ENCODE peak calls at places on chromosomes 6 and 20, in four cellular contexts. H, N, J and B are unnamed samples. For H4K20me1, the result is how much of the 10 kb centered on the place peaks cover.

GRCh38 chr6:81215092-81215432 is 537.4 kb downstream of the TENT5A start:
- DNase-seq in N (no peak), J (no peak), H (no peak), B (no peak)

GRCh38 chr6:55293116-55293515 is 34.2 kb upstream of the GFRAL start:
- DNase-seq in J (peak), N (peak), H (no peak), B (peak)

GRCh38 chr6:16637635-16638034 is 123.6 kb downstream of the ATXN1 start:
- DNase-seq in N (no peak), J (no peak), H (peak), B (no peak)

GRCh38 chr6:133106934-133107333 is 134.2 kb upstream of the EYA4 start:
- DNase-seq in H (no peak), J (no peak), N (no peak), B (no peak)

GRCh38 chr6:9896806-9897205 is 518.1 kb downstream of the TFAP2A start:
- DNase-seq in H (no peak), J (no peak), N (no peak), B (no peak)

GRCh38 chr6:107636486-107636885 is 146.6 kb downstream of the SOBP start:
- DNase-seq in J (no peak), H (no peak), N (no peak), B (no peak)

GRCh38 chr6:788058-788457 is 95.1 kb upstream of the EXOC2 start:
- DNase-seq in J (no peak), H (no peak), N (no peak), B (no peak)

GRCh38 chr6:4904461-4904860 is 99.4 kb downstream of the RPP40 start:
- DNase-seq in H (no peak), J (no peak), N (no peak), B (no peak)

GRCh38 chr20:37542281-37542680 is 14.6 kb upstream of the BLCAP start:
- DNase-seq in J (no peak), H (no peak), N (no peak), B (no peak)

GRCh38 chr6:147834377-147834776 is 325.9 kb downstream of the SAMD5 start:
- DNase-seq in J (no peak), H (no peak), N (no peak), B (no peak)

GRCh38 chr20:16191496-16191895 is 381.8 kb downstream of the KIF16B start:
- DNase-seq in H (no peak), N (no peak), J (no peak), B (no peak)

GRCh38 chr6:151196571-151196970 is 43.2 kb upstream of the AKAP12 start:
- DNase-seq in H (no peak), N (no peak), J (no peak), B (no peak)

GRCh38 chr20:43916875-43917371 is 2.3 kb downstream of the TOX2 start:
- DNase-seq in N (no peak), H (peak), J (no peak), B (peak)

GRCh38 chr6:129243377-129243776 is 360.4 kb downstream of the LAMA2 start:
- DNase-seq in H (no peak), J (no peak), N (no peak), B (no peak)

GRCh38 chr20:46458891-46459750 is 52.7 kb upstream of the ELMO2 start:
- DNase-seq in H (no peak), J (no peak), N (no peak), B (no peak)

GRCh38 chr6:41712651-41713103 is 22.7 kb downstream of the TFEB start:
- DNase-seq in J (no peak), N (no peak), H (no peak), B (no peak)

GRCh38 chr6:142913511-142914047 is 31.4 kb downstream of the HIVEP2 start:
- DNase-seq in H (no peak), J (no peak), N (peak), B (peak)

GRCh38 chr20:32037929-32038328 is 14.1 kb upstream of the HCK start:
- DNase-seq in J (no peak), N (peak), H (peak), B (no peak)

GRCh38 chr6:83125425-83125824 is 58.0 kb downstream of the DOP1A start:
- DNase-seq in J (no peak), N (no peak), H (no peak), B (no peak)

GRCh38 chr20:32057785-32058184 is 5.7 kb downstream of the HCK start:
- DNase-seq in H (no peak), J (no peak), N (no peak), B (no peak)

GRCh38 chr20:13222319-13222716 is 1.2 kb downstream of the ISM1 start:
- DNase-seq in H (no peak), J (no peak), N (no peak), B (no peak)

GRCh38 chr6:3542032-3542640 is 85.3 kb upstream of the SLC22A23 start:
- DNase-seq in J (no peak), H (no peak), N (no peak), B (no peak)

GRCh38 chr20:47980336-47981177 is 195.3 kb upstream of the SULF2 start:
- DNase-seq in H (no peak), J (no peak), N (no peak), B (no peak)

GRCh38 chr6:84340422-84340821 is 113.0 kb upstream of the CEP162 start:
- DNase-seq in H (no peak), J (no peak), N (no peak), B (no peak)

GRCh38 chr6:66948106-66948505 is 1241.1 kb upstream of the EYS start:
- DNase-seq in H (peak), N (no peak), J (no peak), B (no peak)

GRCh38 chr6:165059032-165059431 is 250.4 kb downstream of the C6orf118 start:
- DNase-seq in N (no peak), H (peak), J (no peak), B (no peak)

GRCh38 chr6:15207923-15208322 is 37.9 kb upstream of the JARID2 start:
- DNase-seq in N (no peak), J (no peak), H (peak), B (no peak)

GRCh38 chr6:1724124-1724523 is 114.4 kb downstream of the FOXC1 start:
- DNase-seq in J (no peak), H (no peak), N (no peak), B (no peak)

GRCh38 chr20:32664352-32665159 is 9.2 kb downstream of the C20orf203 start:
- DNase-seq in J (no peak), H (no peak), N (no peak), B (no peak)

DNA sequence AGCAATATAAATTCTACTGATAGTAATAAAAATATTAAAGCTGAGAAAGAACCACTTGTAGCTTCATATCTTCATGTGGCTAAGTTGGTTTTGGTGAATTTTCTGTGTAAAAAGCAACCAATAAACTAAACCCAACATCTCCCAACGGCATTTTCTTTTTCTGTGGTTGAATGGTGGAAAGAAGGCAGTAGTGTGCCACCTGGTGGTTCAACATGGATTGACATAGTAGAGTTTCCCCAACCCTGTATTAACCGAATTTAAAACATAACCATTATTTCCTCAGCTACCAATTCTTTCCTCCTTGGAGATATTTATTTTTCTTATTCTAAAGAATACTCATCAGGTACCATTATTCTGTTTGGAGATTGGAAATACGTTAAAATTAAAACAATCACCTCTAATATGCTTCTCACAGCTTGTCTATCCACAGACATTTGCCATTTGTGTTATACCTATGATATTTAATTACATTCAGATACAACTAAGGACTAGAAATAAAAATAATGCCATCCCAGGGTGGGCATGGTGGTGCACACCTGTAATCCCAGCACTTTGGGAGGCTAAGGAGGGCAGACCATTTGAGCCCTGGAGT is 117.1 kb upstream of the EEF1E1 start:
- DNase-seq in J (peak), N (peak), H (peak), B (peak)
- H3K4me3 ChIP-seq in J (no peak), N (no peak), H (no peak), B (no peak)

GRCh38 chr20:1134836-1135235 is 16.4 kb downstream of the PSMF1 start:
- DNase-seq in J (no peak), N (no peak), H (no peak), B (no peak)
- H4K20me1 ChIP-seq in J (under half), N (under half), H (half or more), B (under half)

GRCh38 chr6:111592726-111593515 is 12.8 kb downstream of the TRAF3IP2 start:
- DNase-seq in J (no peak), N (no peak), H (no peak), B (no peak)
- H3K4me3 ChIP-seq in J (no peak), N (no peak), H (no peak), B (no peak)

DNA sequence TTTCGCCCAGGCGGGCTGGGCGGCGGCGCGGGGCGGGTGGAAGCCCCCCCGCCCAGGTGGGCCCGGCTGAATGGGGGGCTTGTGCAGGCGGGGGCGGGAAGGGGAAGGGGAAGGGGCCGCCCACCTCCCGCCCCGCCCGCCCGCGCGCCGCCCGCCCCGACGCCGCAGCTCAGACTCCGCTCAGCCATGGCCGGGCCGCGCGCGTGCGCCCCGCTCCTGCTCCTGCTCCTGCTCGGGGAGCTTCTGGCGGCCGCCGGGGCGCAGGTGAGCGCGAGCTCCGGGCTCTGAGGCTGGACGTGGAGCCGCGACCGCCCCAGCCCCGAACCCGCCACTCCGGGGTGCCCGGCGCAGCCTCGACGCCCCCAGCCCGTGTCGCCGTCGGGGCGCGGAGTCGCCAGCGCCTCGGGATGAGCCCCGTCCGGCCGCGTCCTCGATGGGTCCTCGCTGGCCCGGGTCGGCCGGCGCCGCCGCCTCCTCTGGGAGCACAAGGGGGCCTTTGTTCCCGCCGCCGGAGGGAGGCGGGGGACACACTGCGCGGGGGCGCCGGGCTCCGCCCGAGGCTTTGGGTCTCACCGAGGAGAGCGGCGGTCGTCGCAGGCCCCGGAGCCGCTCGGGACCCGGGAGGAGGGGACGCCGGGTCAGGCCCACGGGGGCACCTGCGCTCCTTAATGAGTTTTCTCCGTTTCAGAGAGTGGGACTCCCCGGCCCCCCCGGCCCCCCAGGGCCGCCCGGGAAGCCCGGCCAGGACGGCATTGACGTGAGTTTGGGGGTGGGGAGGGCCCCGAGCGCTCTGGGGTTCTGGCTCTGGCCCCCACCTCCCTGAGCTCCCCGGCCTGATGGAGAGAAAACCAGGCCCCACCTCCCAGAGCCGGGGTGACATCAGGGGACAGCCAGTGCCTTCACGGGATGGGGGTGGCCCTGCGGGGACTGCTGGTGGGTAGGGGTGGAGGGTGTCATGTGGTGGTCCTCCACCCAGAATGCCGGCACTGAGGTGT is at the start of gene COL9A3:
- DNase-seq in J (no peak), N (no peak), H (no peak), B (no peak)
- H4K20me1 ChIP-seq in J (under half), N (under half), H (under half), B (under half)

GRCh38 chr6:159060107-159060506 is 15.3 kb upstream of the TAGAP start:
- DNase-seq in H (no peak), J (no peak), N (no peak), B (no peak)

GRCh38 chr6:159061805-159062563 is 17.2 kb upstream of the TAGAP start:
- DNase-seq in N (no peak), J (no peak), H (no peak), B (no peak)

GRCh38 chr6:159062564-159062945 is 17.8 kb upstream of the TAGAP start:
- DNase-seq in H (no peak), J (no peak), N (no peak), B (no peak)

GRCh38 chr6:159062965-159063364 is 18.2 kb upstream of the TAGAP start:
- DNase-seq in N (no peak), J (no peak), H (no peak), B (no peak)

DNA sequence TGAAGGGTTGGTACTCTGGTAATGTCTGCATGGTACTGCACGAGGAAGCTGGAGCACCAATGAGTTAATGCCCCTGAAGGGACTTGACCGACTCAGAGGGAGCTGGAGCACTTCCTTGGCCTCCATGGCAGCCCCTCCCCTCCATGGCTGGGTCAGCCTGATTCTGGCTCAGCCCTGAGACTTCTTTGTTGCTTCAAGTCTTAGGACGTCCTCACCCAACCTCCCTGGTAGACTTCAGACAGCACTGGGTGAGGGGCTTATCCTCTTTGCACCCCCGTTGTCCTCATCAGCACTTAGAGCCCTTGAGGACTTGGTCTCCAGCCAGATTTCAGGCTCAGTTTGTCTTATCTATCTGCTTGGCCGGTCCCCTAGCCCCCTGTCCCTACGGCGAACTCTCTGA is 16.4 kb upstream of the TAGAP start:
- DNase-seq in J (no peak), N (no peak), H (no peak), B (no peak)
- H3K4me3 ChIP-seq in J (no peak), N (no peak), H (no peak), B (no peak)

GRCh38 chr20:62925420-62926228 is 681 bp downstream of the DIDO1 start:
- DNase-seq in N (peak), H (no peak), J (no peak), B (peak)
- H4K20me1 ChIP-seq in N (under half), H (half or more), J (under half), B (under half)

GRCh38 chr6:7468382-7469081 is 72.9 kb upstream of the DSP start:
- DNase-seq in H (peak), N (no peak), J (peak), B (no peak)
- H3K4me3 ChIP-seq in H (peak), N (no peak), J (peak), B (no peak)